ENCODE peak calls at places on chromosomes 4 and X, in seven cellular contexts. S, K, C, I, Z, D and T are unnamed samples.

GRCh38 chr4:71186566-71187398 is 152.0 kb upstream of the SLC4A4 start:
- DNase-seq in S (no peak), K (peak; percentile 58), C (peak; percentile 60), I (peak; percentile 77), Z (peak; percentile 74), D (peak; percentile 15), T (no peak)

GRCh38 chr4:168496834-168497233 is at the start of gene PALLD:
- DNase-seq in S (no peak), K (peak; percentile 42), C (no peak), I (no peak), Z (no peak), D (no peak), T (peak; percentile 12)

GRCh38 chr4:62531731-62532130 is 1331.6 kb downstream of the ADGRL3 start:
- DNase-seq in S (no peak), K (no peak), C (no peak), I (no peak), Z (no peak), D (no peak), T (no peak)

GRCh38 chrX:103586314-103586646 is 965 bp downstream of the TCEAL4 start:
- DNase-seq in S (no peak), K (no peak), C (peak; percentile 2), I (no peak), Z (no peak), D (no peak), T (no peak)

GRCh38 chr4:6716958-6717655 is 1.1 kb downstream of the BLOC1S4 start:
- DNase-seq in S (no peak), K (no peak), C (no peak), I (no peak), Z (no peak), D (no peak), T (no peak)

GRCh38 chr4:78613522-78614311 is 62.1 kb downstream of the ANXA3 start:
- DNase-seq in S (no peak), K (no peak), C (no peak), I (peak; percentile 15), Z (no peak), D (no peak), T (no peak)

GRCh38 chr4:100189820-100190642 is at the start of gene DDIT4L:
- DNase-seq in S (peak; percentile 22), K (peak; percentile 34), C (peak; percentile 32), I (no peak), Z (peak; percentile 29), D (peak; percentile 17), T (no peak)

GRCh38 chr4:133151301-133151680 is 2.2 kb downstream of the PCDH10 start:
- DNase-seq in S (peak; percentile 32), K (peak; percentile 15), C (peak; percentile 25), I (peak; percentile 17), Z (no peak), D (no peak), T (no peak)

GRCh38 chr4:48033825-48034413 is 17.3 kb downstream of the NIPAL1 start:
- DNase-seq in S (peak; percentile 34), K (no peak), C (peak; percentile 33), I (no peak), Z (peak; percentile 57), D (no peak), T (no peak)

GRCh38 chrX:101619336-101619735 is 1.5 kb upstream of the ARMCX6 start:
- DNase-seq in S (no peak), K (peak; percentile 17), C (no peak), I (no peak), Z (no peak), D (no peak), T (no peak)

DNA sequence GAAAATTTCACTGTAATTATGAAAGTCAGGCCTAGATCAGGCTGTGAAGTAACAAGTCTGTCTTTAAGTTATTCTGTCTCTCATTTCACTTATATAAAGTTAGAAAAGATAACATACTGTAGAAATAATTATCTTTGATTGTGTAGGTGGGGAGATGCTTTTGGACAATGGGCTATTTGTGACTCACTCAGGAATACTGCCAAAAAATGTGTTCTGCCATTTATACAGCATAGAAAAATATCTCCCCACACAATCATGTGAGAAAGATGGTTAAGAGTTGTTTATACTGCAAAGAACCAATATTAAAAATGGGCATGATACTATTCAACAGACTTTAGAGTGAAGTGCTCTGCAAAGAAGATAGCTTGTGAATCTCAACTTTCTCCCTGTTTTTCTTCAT is 95.0 kb upstream of the GABRA2 start:
- DNase-seq in S (no peak), K (no peak), C (no peak), I (no peak), Z (no peak), D (no peak), T (no peak)
- TF ChIP-seq CTCF in S (no peak), K (no peak), C (no peak), I (no peak), Z (no peak), D (no peak), T (no peak)

DNA sequence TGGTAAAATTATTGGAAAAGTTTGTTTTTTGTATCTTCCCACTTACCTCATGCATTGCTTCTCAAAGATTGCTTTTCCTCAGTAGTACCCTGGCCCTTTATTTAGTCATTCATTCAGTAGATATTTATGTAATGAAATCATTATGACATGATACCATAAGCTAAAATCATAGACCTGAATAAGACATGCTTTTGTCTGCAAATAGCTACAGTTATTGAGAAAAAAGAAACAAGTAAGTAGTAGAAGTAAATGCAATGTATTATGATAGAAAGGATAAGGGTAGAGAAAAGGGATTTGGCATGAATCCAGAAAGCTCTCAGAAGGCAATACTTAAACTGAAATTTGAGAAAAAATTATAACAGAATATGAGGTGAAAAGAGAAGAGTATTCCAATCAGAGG is 352.5 kb downstream of the GPM6A start:
- DNase-seq in S (no peak), K (no peak), C (no peak), I (no peak), Z (no peak), D (no peak), T (no peak)
- TF ChIP-seq CTCF in S (no peak), K (no peak), C (no peak), I (no peak), Z (no peak), D (no peak), T (no peak)

GRCh38 chrX:51614353-51614752 is 4.4 kb downstream of the CENPVL3 start:
- DNase-seq in S (peak; percentile 3), K (peak; percentile 60), C (no peak), I (peak; percentile 47), Z (no peak), D (no peak), T (no peak)
- TF ChIP-seq CTCF in S (peak; percentile 68), K (peak; percentile 62), C (peak; percentile 55), I (peak; percentile 68), Z (peak; percentile 38), D (peak; percentile 23), T (peak; percentile 50)

GRCh38 chr4:52914051-52914605 is 52.0 kb downstream of the RASL11B start:
- DNase-seq in S (no peak), K (peak; percentile 55), C (no peak), I (no peak), Z (no peak), D (no peak), T (no peak)

GRCh38 chr4:52911684-52912294 is 49.7 kb downstream of the RASL11B start:
- DNase-seq in S (peak; percentile 74), K (peak; percentile 75), C (peak; percentile 84), I (peak; percentile 53), Z (peak; percentile 80), D (peak; percentile 31), T (no peak)

GRCh38 chr4:52912608-52913007 is 50.5 kb downstream of the RASL11B start:
- DNase-seq in S (no peak), K (no peak), C (no peak), I (no peak), Z (no peak), D (no peak), T (no peak)

GRCh38 chr4:52907510-52907909 is 45.4 kb downstream of the RASL11B start:
- DNase-seq in S (no peak), K (peak; percentile 20), C (no peak), I (no peak), Z (no peak), D (no peak), T (no peak)

DNA sequence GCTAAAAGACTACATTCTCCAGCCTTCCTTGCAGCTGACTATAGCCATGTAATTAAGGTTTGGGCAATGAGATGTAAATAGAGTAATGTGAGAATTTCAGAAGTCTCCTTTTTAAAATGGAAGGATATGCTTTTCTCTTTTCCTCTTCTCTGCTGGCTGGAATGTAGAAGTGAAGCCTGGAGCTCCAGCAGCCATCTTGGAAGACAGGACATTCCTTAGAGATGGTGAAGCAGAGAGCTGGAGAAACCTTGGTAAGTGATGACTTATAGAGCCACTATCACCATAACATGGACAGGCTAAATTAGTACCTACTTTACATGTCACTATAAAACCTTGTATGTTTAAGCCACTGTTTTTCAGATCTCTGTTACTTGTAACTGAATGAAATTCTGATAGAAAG is 48.0 kb downstream of the RASL11B start:
- DNase-seq in S (no peak), K (no peak), C (no peak), I (no peak), Z (no peak), D (no peak), T (no peak)
- TF ChIP-seq CTCF in S (no peak), K (peak; percentile 6), C (no peak), I (no peak), Z (no peak), D (no peak), T (no peak)

DNA sequence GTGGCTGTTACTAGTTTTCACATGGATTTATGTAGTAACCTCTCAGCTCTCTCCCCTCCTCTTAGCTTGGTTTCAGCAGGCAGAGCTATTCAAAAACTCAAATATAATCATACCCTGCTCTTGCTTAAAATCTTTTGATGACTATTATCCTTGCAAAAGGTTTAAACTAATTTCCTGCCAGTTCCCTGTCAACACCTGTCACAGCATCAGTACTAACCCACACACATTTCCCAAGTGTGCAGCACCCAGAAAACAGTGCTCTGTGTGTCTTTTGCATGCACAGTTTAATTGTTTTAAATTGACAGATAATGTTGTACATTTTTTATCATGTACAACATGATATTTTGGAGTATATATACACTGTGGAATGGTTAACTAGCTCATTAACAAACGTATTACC is 202.0 kb downstream of the PAPSS1 start:
- DNase-seq in S (no peak), K (no peak), C (no peak), I (no peak), Z (no peak), D (no peak), T (no peak)
- TF ChIP-seq CTCF in S (no peak), K (no peak), C (no peak), I (no peak), Z (no peak), D (no peak), T (no peak)

DNA sequence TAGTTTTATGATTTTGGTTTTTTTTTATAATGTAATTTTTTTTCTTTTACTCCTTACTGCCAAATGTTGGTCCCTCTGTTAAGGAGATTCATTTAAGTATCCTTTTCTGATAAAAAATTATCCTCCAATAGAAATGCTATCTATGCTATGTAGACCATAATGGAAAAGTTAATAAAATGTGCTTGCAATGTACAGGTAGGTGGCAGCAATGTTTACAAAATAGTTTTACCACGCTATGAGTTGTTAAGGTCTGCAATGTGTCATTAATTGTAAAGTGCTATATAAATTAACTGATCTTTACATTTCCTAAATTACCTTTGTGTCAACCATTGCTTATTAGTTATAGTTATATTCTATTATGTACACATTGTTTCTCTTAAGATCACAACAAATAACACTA is 3.8 kb upstream of the CENPC start:
- DNase-seq in S (peak; percentile 47), K (peak; percentile 23), C (no peak), I (peak; percentile 26), Z (no peak), D (no peak), T (no peak)
- TF ChIP-seq CTCF in S (peak; percentile 75), K (no peak), C (no peak), I (peak; percentile 65), Z (peak; percentile 19), D (peak; percentile 27), T (no peak)

DNA sequence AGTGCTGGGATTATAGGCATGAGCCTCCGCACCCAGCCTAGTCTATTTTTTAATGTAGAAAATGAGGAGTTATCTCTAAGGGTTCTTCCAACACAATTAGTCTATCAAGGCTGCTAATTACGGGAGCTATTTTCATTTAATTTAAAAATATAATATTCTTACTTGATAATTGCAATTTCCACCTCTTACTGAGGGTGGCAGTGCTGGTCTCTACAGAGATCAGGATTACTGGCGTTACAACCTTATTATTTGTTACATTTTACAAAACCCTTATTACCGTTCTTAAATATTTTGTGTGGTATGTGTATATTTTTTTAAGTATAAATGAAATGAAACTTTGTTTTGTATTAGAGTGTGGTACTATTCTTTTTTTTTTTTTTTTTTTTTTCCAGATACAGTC is 17.6 kb upstream of the GK start:
- DNase-seq in S (no peak), K (peak; percentile 42), C (no peak), I (no peak), Z (no peak), D (no peak), T (no peak)
- TF ChIP-seq CTCF in S (peak; percentile 61), K (peak; percentile 48), C (peak; percentile 17), I (peak; percentile 33), Z (peak; percentile 44), D (peak; percentile 17), T (peak; percentile 46)